ENCODE peak calls at places on chromosome 9, in eight cellular contexts. T is T-helper 2 cell; V is NCI-H1092; H is stimulated activated naive CD4-positive, alpha-beta T cell; Q is ovary; L is NCI-H524; U is astrocyte; R is HTR-8/SVneo. Y is an unnamed sample.

GRCh38 chr9:104774831-104775573 is 11.1 kb downstream of the NIPSNAP3B start:
- DNase-seq in V (no peak), T (no peak), H (no peak), Q (no peak), L (no peak), R (no peak), U (no peak), Y (no peak)

GRCh38 chr9:121185178-121185745 is 16.4 kb downstream of the RAB14 start:
- DNase-seq in T (no peak), U (no peak), R (no peak), Q (no peak), H (no peak), L (no peak), V (no peak), Y (no peak)

GRCh38 chr9:133375116-133375723 is 640 bp downstream of the SURF4 start:
- DNase-seq in V (no peak), H (no peak), Q (no peak), T (no peak), U (peak), L (no peak), R (no peak), Y (no peak)

GRCh38 chr9:129712595-129713524 is 40.0 kb downstream of the PTGES start:
- DNase-seq in T (no peak), U (peak), L (no peak), R (no peak), V (no peak), H (no peak), Q (no peak), Y (no peak)

GRCh38 chr9:121574771-121575519 is 75.3 kb upstream of the GGTA1 start:
- DNase-seq in R (no peak), U (no peak), H (no peak), L (no peak), V (no peak), Q (no peak), T (no peak), Y (no peak)

GRCh38 chr9:126000256-126000655 is 253.1 kb downstream of the PBX3 start:
- DNase-seq in Q (no peak), U (no peak), L (no peak), T (no peak), V (no peak), R (no peak), H (no peak), Y (no peak)

GRCh38 chr9:35107337-35108290 is 4.7 kb upstream of the STOML2 start:
- DNase-seq in R (no peak), H (no peak), T (no peak), L (no peak), U (no peak), Q (no peak), V (no peak), Y (no peak)

GRCh38 chr9:92191801-92192200 is 76.6 kb upstream of the SPTLC1 start:
- DNase-seq in L (no peak), T (no peak), U (peak), H (no peak), V (no peak), R (no peak), Q (no peak), Y (no peak)

GRCh38 chr9:84045481-84046097 is 65.0 kb downstream of the RMI1 start:
- DNase-seq in L (no peak), H (no peak), R (no peak), V (no peak), T (no peak), Q (no peak), U (no peak), Y (no peak)

GRCh38 chr9:34654317-34655083 is 2.5 kb downstream of the IL11RA start:
- DNase-seq in T (no peak), R (no peak), V (peak), Q (peak), U (no peak), H (no peak), L (peak), Y (no peak)

GRCh38 chr9:16150938-16151650 is 598.3 kb downstream of the CCDC171 start:
- DNase-seq in L (no peak), H (no peak), R (no peak), T (no peak), Q (no peak), V (no peak), U (no peak), Y (no peak)

GRCh38 chr9:97292200-97292599 is 15.3 kb upstream of the CCDC180 start:
- DNase-seq in L (no peak), H (no peak), Q (no peak), R (no peak), V (no peak), U (no peak), T (no peak), Y (no peak)

GRCh38 chr9:100600511-100601079 is 22.7 kb downstream of the CAVIN4 start:
- DNase-seq in H (no peak), V (no peak), R (no peak), T (no peak), Q (no peak), U (no peak), L (peak), Y (no peak)

GRCh38 chr9:34502471-34503335 is 20.1 kb downstream of the ENHO start:
- DNase-seq in U (no peak), T (no peak), Q (no peak), L (no peak), V (peak), R (no peak), H (no peak), Y (no peak)

GRCh38 chr9:115847245-115847644 is 306.3 kb upstream of the PAPPA start:
- DNase-seq in H (no peak), T (no peak), U (peak), Q (no peak), V (no peak), R (no peak), L (no peak), Y (no peak)

GRCh38 chr9:128946945-128947422 is 419 bp downstream of the DOLK start:
- DNase-seq in T (no peak), U (peak), R (no peak), L (no peak), V (no peak), Q (peak), H (no peak), Y (no peak)

GRCh38 chr9:76987594-76988200 is 31.8 kb upstream of the FOXB2 start:
- DNase-seq in U (peak), V (peak), T (no peak), Q (no peak), L (peak), H (no peak), R (peak), Y (no peak)

GRCh38 chr9:110104201-110104845 is 103.6 kb downstream of the C9orf152 start:
- DNase-seq in V (no peak), Q (no peak), H (no peak), L (no peak), U (peak), T (no peak), R (no peak), Y (no peak)

GRCh38 chr9:108776920-108777650 is 78.7 kb downstream of the ACTL7B start:
- DNase-seq in U (peak), Q (no peak), L (no peak), V (no peak), T (no peak), R (peak), H (no peak), Y (no peak)

GRCh38 chr9:68629042-68629441 is 76.0 kb upstream of the PIP5K1B start:
- DNase-seq in H (no peak), R (no peak), Q (no peak), U (no peak), V (no peak), L (no peak), T (no peak), Y (no peak)

GRCh38 chr9:91753711-91754110 is 196.3 kb downstream of the ROR2 start:
- DNase-seq in H (no peak), L (no peak), T (no peak), R (no peak), U (no peak), V (no peak), Q (no peak), Y (no peak)

GRCh38 chr9:127983847-127984289 is 3.1 kb upstream of the EEIG1 start:
- DNase-seq in U (no peak), T (no peak), L (no peak), R (no peak), H (no peak), V (no peak), Q (no peak), Y (no peak)

GRCh38 chr9:128026255-128027165 is 40.6 kb downstream of the NAIF1 start:
- DNase-seq in H (peak), L (no peak), R (no peak), V (no peak), Q (no peak), U (no peak), T (peak), Y (peak)

GRCh38 chr9:136079916-136080246 is 15.2 kb downstream of the NACC2 start:
- DNase-seq in R (no peak), U (no peak), V (no peak), L (no peak), T (no peak), H (no peak), Q (no peak), Y (no peak)

GRCh38 chr9:79765466-79765865 is 193.7 kb downstream of the TLE4 start:
- DNase-seq in Q (no peak), U (peak), R (no peak), L (no peak), V (no peak), T (no peak), H (no peak), Y (no peak)

GRCh38 chr9:109401169-109401989 is 80.5 kb upstream of the EPB41L4B start:
- DNase-seq in U (peak), V (peak), L (peak), Q (no peak), H (no peak), T (no peak), R (peak), Y (no peak)

GRCh38 chr9:7613931-7614330 is 185.6 kb downstream of the DMAC1 start:
- DNase-seq in V (no peak), U (no peak), L (no peak), R (no peak), H (peak), T (no peak), Q (no peak), Y (no peak)

GRCh38 chr9:7783635-7784063 is 15.9 kb downstream of the DMAC1 start:
- DNase-seq in V (no peak), T (peak), U (no peak), H (no peak), Q (no peak), R (no peak), L (no peak), Y (no peak)

GRCh38 chr9:90102292-90102901 is 497.6 kb downstream of the GADD45G start:
- DNase-seq in Q (peak), H (peak), U (peak), V (peak), R (peak), T (peak), L (peak), Y (peak)

GRCh38 chr9:4855861-4856260 is 63.1 kb downstream of the RCL1 start:
- DNase-seq in L (no peak), R (no peak), H (no peak), U (peak), Q (peak), T (no peak), V (no peak), Y (no peak)